ENCODE peak calls at places on chromosomes 5 and 9, in five cellular contexts. One of them, this sample, is unnamed.

GRCh38 chr9:76893395-76893932 is 12.4 kb downstream of the PRUNE2 start:
- DNase-seq in lung: no peak
- DNase-seq in astrocyte of the hippocampus: peak
- DNase-seq in ACHN: no peak
- DNase-seq in HCEC 1CT: no peak
- DNase-seq in this sample: no peak

GRCh38 chr5:10454591-10455272 is 13.1 kb downstream of the ROPN1L start:
- DNase-seq in astrocyte of the hippocampus: peak
- DNase-seq in lung: no peak
- DNase-seq in ACHN: peak
- DNase-seq in HCEC 1CT: peak
- DNase-seq in this sample: no peak

GRCh38 chr5:59673438-59674058 is 220.0 kb downstream of the PDE4D start:
- DNase-seq in astrocyte of the hippocampus: peak
- DNase-seq in ACHN: peak
- DNase-seq in lung: no peak
- DNase-seq in HCEC 1CT: peak
- DNase-seq in this sample: peak

GRCh38 chr9:95440447-95440846 is 76.3 kb downstream of the PTCH1 start:
- DNase-seq in HCEC 1CT: no peak
- DNase-seq in astrocyte of the hippocampus: no peak
- DNase-seq in ACHN: no peak
- DNase-seq in lung: no peak
- DNase-seq in this sample: no peak

GRCh38 chr9:26723486-26723885 is 169.1 kb downstream of the CAAP1 start:
- DNase-seq in astrocyte of the hippocampus: peak
- DNase-seq in lung: no peak
- DNase-seq in HCEC 1CT: no peak
- DNase-seq in ACHN: peak
- DNase-seq in this sample: no peak

GRCh38 chr5:167861134-167861930 is 430.1 kb upstream of the WWC1 start:
- DNase-seq in HCEC 1CT: peak
- DNase-seq in ACHN: peak
- DNase-seq in lung: no peak
- DNase-seq in astrocyte of the hippocampus: peak
- DNase-seq in this sample: no peak

GRCh38 chr5:149654282-149654681 is 73.0 kb downstream of the ARHGEF37 start:
- DNase-seq in astrocyte of the hippocampus: no peak
- DNase-seq in lung: no peak
- DNase-seq in HCEC 1CT: no peak
- DNase-seq in ACHN: peak
- DNase-seq in this sample: peak

GRCh38 chr9:137307255-137308101 is 5.4 kb upstream of the NRARP start:
- DNase-seq in lung: no peak
- DNase-seq in HCEC 1CT: no peak
- DNase-seq in astrocyte of the hippocampus: no peak
- DNase-seq in ACHN: no peak
- DNase-seq in this sample: peak

GRCh38 chr5:66680804-66681203 is 84.6 kb downstream of the MAST4 start:
- DNase-seq in astrocyte of the hippocampus: no peak
- DNase-seq in lung: no peak
- DNase-seq in HCEC 1CT: no peak
- DNase-seq in ACHN: no peak
- DNase-seq in this sample: no peak

GRCh38 chr5:141605523-141606277 is 13.1 kb downstream of the DIAPH1 start:
- DNase-seq in lung: peak
- DNase-seq in HCEC 1CT: no peak
- DNase-seq in ACHN: no peak
- DNase-seq in astrocyte of the hippocampus: no peak
- DNase-seq in this sample: no peak

GRCh38 chr5:171588046-171588445 is 168.6 kb downstream of the FGF18 start:
- DNase-seq in lung: no peak
- DNase-seq in astrocyte of the hippocampus: no peak
- DNase-seq in ACHN: no peak
- DNase-seq in HCEC 1CT: no peak
- DNase-seq in this sample: no peak

GRCh38 chr5:179259731-179260323 is 85.4 kb downstream of the ADAMTS2 start:
- DNase-seq in astrocyte of the hippocampus: no peak
- DNase-seq in ACHN: no peak
- DNase-seq in HCEC 1CT: no peak
- DNase-seq in lung: no peak
- DNase-seq in this sample: no peak

GRCh38 chr9:112731971-112732370 is 14.1 kb upstream of the INIP start:
- DNase-seq in astrocyte of the hippocampus: no peak
- DNase-seq in HCEC 1CT: no peak
- DNase-seq in lung: no peak
- DNase-seq in ACHN: no peak
- DNase-seq in this sample: no peak

GRCh38 chr5:112697301-112697700 is 40.4 kb upstream of the APC start:
- DNase-seq in ACHN: no peak
- DNase-seq in HCEC 1CT: no peak
- DNase-seq in lung: no peak
- DNase-seq in astrocyte of the hippocampus: no peak
- DNase-seq in this sample: peak

GRCh38 chr5:174022384-174023095 is 23.0 kb upstream of the NSG2 start:
- DNase-seq in lung: no peak
- DNase-seq in ACHN: no peak
- DNase-seq in HCEC 1CT: no peak
- DNase-seq in astrocyte of the hippocampus: no peak
- DNase-seq in this sample: peak

GRCh38 chr5:97752871-97753270 is 569.8 kb upstream of the RIOK2 start:
- DNase-seq in ACHN: no peak
- DNase-seq in astrocyte of the hippocampus: peak
- DNase-seq in lung: no peak
- DNase-seq in HCEC 1CT: no peak
- DNase-seq in this sample: no peak

GRCh38 chr5:151022511-151023018 is 2.2 kb downstream of the GPX3 start:
- DNase-seq in astrocyte of the hippocampus: no peak
- DNase-seq in lung: no peak
- DNase-seq in ACHN: no peak
- DNase-seq in HCEC 1CT: no peak
- DNase-seq in this sample: no peak

GRCh38 chr5:174699131-174699530 is 25.3 kb upstream of the MSX2 start:
- DNase-seq in lung: no peak
- DNase-seq in HCEC 1CT: no peak
- DNase-seq in astrocyte of the hippocampus: no peak
- DNase-seq in ACHN: no peak
- DNase-seq in this sample: no peak

GRCh38 chr9:18539203-18539602 is 65.2 kb downstream of the ADAMTSL1 start:
- DNase-seq in astrocyte of the hippocampus: no peak
- DNase-seq in lung: no peak
- DNase-seq in ACHN: no peak
- DNase-seq in HCEC 1CT: no peak
- DNase-seq in this sample: no peak

GRCh38 chr5:24391816-24392215 is 253.0 kb downstream of the CDH10 start:
- DNase-seq in astrocyte of the hippocampus: no peak
- DNase-seq in lung: no peak
- DNase-seq in ACHN: no peak
- DNase-seq in HCEC 1CT: no peak
- DNase-seq in this sample: peak

GRCh38 chr5:139804800-139805397 is 9.3 kb downstream of the PSD2 start:
- DNase-seq in ACHN: no peak
- DNase-seq in HCEC 1CT: no peak
- DNase-seq in astrocyte of the hippocampus: no peak
- DNase-seq in lung: no peak
- DNase-seq in this sample: no peak

GRCh38 chr5:95925345-95925744 is 36.3 kb downstream of the ELL2 start:
- DNase-seq in astrocyte of the hippocampus: no peak
- DNase-seq in HCEC 1CT: no peak
- DNase-seq in lung: no peak
- DNase-seq in ACHN: no peak
- DNase-seq in this sample: no peak

GRCh38 chr5:93192683-93193082 is 388.3 kb downstream of the NR2F1-AS1 start:
- DNase-seq in HCEC 1CT: no peak
- DNase-seq in ACHN: no peak
- DNase-seq in astrocyte of the hippocampus: peak
- DNase-seq in lung: no peak
- DNase-seq in this sample: no peak

GRCh38 chr5:178902849-178903248 is 7.1 kb downstream of the ZFP2 start:
- DNase-seq in ACHN: no peak
- DNase-seq in astrocyte of the hippocampus: no peak
- DNase-seq in lung: no peak
- DNase-seq in HCEC 1CT: no peak
- DNase-seq in this sample: no peak

This sample was measured in SK-N-DZ.